ENCODE peak calls at places on chromosomes 16 and 17, in ten cellular contexts. R is stimulated activated naive CD8-positive, alpha-beta T cell treated with anti-CD3 and anti-CD28 coated beads, Interleukin-15, Interleukin-2, amounts not matched to agents 100 U/mL and 50 U/mL, for 24 hours; D is activated CD4-positive, alpha-beta T cell treated with anti-CD3 and anti-CD28 coated beads for 24 hours; P is activated naive CD8-positive, alpha-beta T cell treated with anti-CD3 and anti-CD28 coated beads, Interleukin-2, amount 50 U/mL, for 24 hours; C is tibial artery; H is NCI-H1436; T is NCI-H460; V is Kasumi-1; K is NCI-H82; Y is neural progenitor cell. B is an unnamed sample.

GRCh38 chr17:42566215-42566872 is 556 bp upstream of the MLX start:
- DNase-seq in T (no peak), Y (no peak), C (no peak), D (no peak), K (no peak), R (no peak), H (no peak), V (no peak), P (no peak), B (no peak)

GRCh38 chr17:73338050-73338491 is 26.3 kb upstream of the CDC42EP4 start:
- DNase-seq in T (no peak), R (no peak), K (no peak), Y (no peak), P (no peak), D (no peak), C (peak; percentile 61), H (no peak), V (no peak), B (no peak)

GRCh38 chr16:2326191-2326590 is 14.3 kb downstream of the ABCA3 start:
- DNase-seq in C (no peak), R (no peak), K (no peak), Y (no peak), H (no peak), V (no peak), T (no peak), D (no peak), P (no peak), B (no peak)

GRCh38 chr16:25270577-25270976 is 12.9 kb upstream of the ZKSCAN2 start:
- DNase-seq in T (no peak), D (no peak), K (no peak), Y (no peak), C (no peak), V (no peak), H (no peak), P (no peak), R (no peak), B (no peak)

GRCh38 chr16:23119570-23119969 is 29.7 kb downstream of the USP31 start:
- DNase-seq in C (no peak), R (no peak), V (no peak), Y (no peak), P (no peak), H (no peak), T (no peak), D (no peak), K (peak; percentile 35), B (no peak)

GRCh38 chr17:1011760-1012735 is 15.1 kb downstream of the TIMM22 start:
- DNase-seq in C (no peak), D (no peak), K (no peak), Y (no peak), H (no peak), R (no peak), P (no peak), V (no peak), T (no peak), B (no peak)

GRCh38 chr17:50394711-50395110 is 2.6 kb downstream of the LRRC59 start:
- DNase-seq in V (no peak), Y (no peak), D (no peak), H (no peak), P (no peak), K (no peak), R (no peak), T (no peak), C (no peak), B (no peak)

GRCh38 chr16:54140057-54140787 is 146.4 kb downstream of the IRX3 start:
- DNase-seq in K (peak; percentile 31), Y (no peak), T (no peak), V (peak; percentile 4), D (no peak), P (no peak), R (no peak), H (no peak), C (no peak), B (no peak)

GRCh38 chr17:40844671-40845107 is 22.3 kb upstream of the KRT10 start:
- DNase-seq in H (no peak), T (no peak), Y (no peak), K (no peak), D (no peak), V (no peak), P (no peak), C (no peak), R (no peak), B (no peak)

GRCh38 chr16:13325396-13325795 is 424.0 kb downstream of the SHISA9 start:
- DNase-seq in K (no peak), R (no peak), P (no peak), V (no peak), C (no peak), T (no peak), D (no peak), H (no peak), Y (no peak), B (no peak)

GRCh38 chr17:57940653-57941329 is 14.4 kb downstream of the CUEDC1 start:
- DNase-seq in H (peak; percentile 75), P (peak; percentile 8), Y (no peak), D (no peak), V (no peak), R (peak; percentile 21), T (no peak), K (peak; percentile 54), C (no peak), B (peak; percentile 65)

GRCh38 chr17:81426676-81427445 is 31.6 kb downstream of the BAHCC1 start:
- DNase-seq in T (no peak), C (no peak), P (no peak), R (no peak), V (no peak), H (no peak), Y (no peak), K (no peak), D (no peak), B (no peak)

GRCh38 chr16:22183901-22184614 is 21.8 kb downstream of the SDR42E2 start:
- DNase-seq in C (no peak), H (no peak), K (peak; percentile 68), V (no peak), T (no peak), P (no peak), D (no peak), Y (peak; percentile 53), R (no peak), B (peak; percentile 20)

GRCh38 chr16:67184453-67185002 is 765 bp upstream of the MATCAP1 start:
- DNase-seq in D (no peak), P (no peak), K (peak; percentile 70), H (no peak), V (no peak), C (no peak), R (peak; percentile 39), Y (peak; percentile 56), T (no peak), B (no peak)

GRCh38 chr17:43363926-43364285 is 34.9 kb upstream of the ARL4D start:
- DNase-seq in Y (peak; percentile 28), P (no peak), R (no peak), D (no peak), C (no peak), T (no peak), V (no peak), K (no peak), H (no peak), B (no peak)

GRCh38 chr16:88763502-88764053 is 21.4 kb downstream of the PIEZO1 start:
- DNase-seq in R (no peak), D (no peak), C (no peak), H (no peak), V (no peak), K (no peak), P (no peak), T (no peak), Y (peak; percentile 93), B (no peak)

GRCh38 chr17:8430966-8431365 is 4.7 kb upstream of the NDEL1 start:
- DNase-seq in K (no peak), P (no peak), C (peak; percentile 82), T (no peak), H (no peak), D (no peak), R (no peak), Y (peak; percentile 20), V (no peak), B (no peak)

GRCh38 chr16:9134739-9135138 is 43.3 kb downstream of the HAPSTR1 start:
- DNase-seq in Y (peak; percentile 82), C (no peak), R (peak; percentile 71), H (peak; percentile 70), D (peak; percentile 46), T (peak; percentile 69), P (peak; percentile 68), K (peak; percentile 76), V (peak; percentile 48), B (peak; percentile 83)

GRCh38 chr17:74305865-74306654 is 20.0 kb upstream of the KIF19 start:
- DNase-seq in P (no peak), C (no peak), H (peak; percentile 32), R (no peak), V (peak; percentile 8), Y (peak; percentile 31), D (no peak), K (peak; percentile 75), T (no peak), B (no peak)

GRCh38 chr17:2102931-2103398 is 48.1 kb downstream of the HIC1 start:
- DNase-seq in P (no peak), K (peak; percentile 64), H (no peak), D (no peak), V (no peak), T (no peak), R (no peak), Y (no peak), C (no peak), B (no peak)

GRCh38 chr16:17607075-17607509 is 136.3 kb upstream of the XYLT1 start:
- DNase-seq in V (no peak), D (no peak), P (no peak), Y (no peak), T (no peak), C (no peak), K (no peak), H (no peak), R (no peak), B (peak; percentile 30)

GRCh38 chr17:69448431-69449102 is 34.1 kb downstream of the MAP2K6 start:
- DNase-seq in D (no peak), T (no peak), K (no peak), P (no peak), C (no peak), Y (peak; percentile 88), H (no peak), R (no peak), V (no peak), B (no peak)

GRCh38 chr17:61065263-61065773 is 334.3 kb upstream of the TBX2 start:
- DNase-seq in H (no peak), D (no peak), C (no peak), T (peak; percentile 6), R (no peak), P (no peak), K (no peak), V (no peak), Y (no peak), B (no peak)

GRCh38 chr16:86884256-86884655 is 305.9 kb downstream of the FOXL1 start:
- DNase-seq in C (no peak), V (no peak), Y (peak; percentile 33), K (no peak), R (no peak), T (no peak), D (no peak), H (no peak), P (no peak), B (no peak)

GRCh38 chr17:21372256-21372954 is 3.8 kb upstream of the KCNJ12 start:
- DNase-seq in R (no peak), D (no peak), T (no peak), Y (no peak), P (no peak), K (no peak), C (no peak), V (no peak), H (no peak), B (no peak)

GRCh38 chr16:47388705-47389104 is 72.2 kb downstream of the ITFG1 start:
- DNase-seq in P (no peak), T (no peak), Y (no peak), V (no peak), K (no peak), H (no peak), C (no peak), D (no peak), R (no peak), B (no peak)

GRCh38 chr16:25148568-25149215 is 37.1 kb downstream of the LCMT1 start:
- DNase-seq in D (no peak), R (no peak), K (no peak), V (no peak), Y (peak; percentile 58), C (no peak), H (no peak), T (no peak), P (no peak), B (no peak)

GRCh38 chr17:38735161-38735997 is 5.2 kb downstream of the CISD3 start:
- DNase-seq in C (no peak), R (peak; percentile 87), P (peak; percentile 87), D (peak; percentile 69), K (peak; percentile 87), V (peak; percentile 35), H (peak; percentile 61), T (no peak), Y (peak; percentile 82), B (peak; percentile 82)